ENCODE peak calls at places on chromosomes 12 and 14, in four cellular contexts. F is IMR-90, D is body of pancreas, P is heart left ventricle. J is an unnamed sample.

GRCh38 chr12:65470261-65470660 is 191.8 kb downstream of the MSRB3 start:
- DNase-seq in P (no peak), D (no peak), F (no peak), J (no peak)

GRCh38 chr12:5904969-5905368 is 40.1 kb downstream of the ANO2 start:
- DNase-seq in F (no peak), P (no peak), D (no peak), J (no peak)

GRCh38 chr14:104870368-104871144 is 5.5 kb downstream of the CEP170B start:
- DNase-seq in F (no peak), D (peak; percentile 15), P (no peak), J (no peak)

GRCh38 chr12:19643635-19644034 is 204.3 kb downstream of the AEBP2 start:
- DNase-seq in P (no peak), F (peak; percentile 68), D (no peak), J (no peak)

GRCh38 chr14:94395900-94396574 is 7.6 kb upstream of the SERPINA1 start:
- DNase-seq in P (no peak), D (peak; percentile 71), F (no peak), J (no peak)

GRCh38 chr14:58882577-58883018 is 244.8 kb downstream of the DACT1 start:
- DNase-seq in F (peak; percentile 67), P (peak; percentile 23), D (peak; percentile 11), J (no peak)

GRCh38 chr14:40630471-40630870 is 976.2 kb upstream of the LRFN5 start:
- DNase-seq in F (no peak), P (no peak), D (no peak), J (no peak)

GRCh38 chr12:7959278-7960063 is 23.5 kb upstream of the SLC2A3 start:
- DNase-seq in P (no peak), D (no peak), F (no peak), J (no peak)

GRCh38 chr12:54040148-54040494 is 7.3 kb downstream of the HOXC5 start:
- DNase-seq in F (no peak), P (no peak), D (no peak), J (no peak)

GRCh38 chr14:54712371-54712998 is 145.6 kb downstream of the SAMD4A start:
- DNase-seq in P (peak; percentile 32), F (peak; percentile 59), D (no peak), J (no peak)

GRCh38 chr14:88005978-88006851 is 1.3 kb downstream of the GPR65 start:
- DNase-seq in P (no peak), D (peak; percentile 65), F (no peak), J (peak; percentile 20)

GRCh38 chr12:9404469-9405260 is 196.5 kb upstream of the PZP start:
- DNase-seq in F (no peak), D (no peak), P (no peak), J (no peak)

GRCh38 chr12:116597886-116598285 is 38.7 kb downstream of the MAP1LC3B2 start:
- DNase-seq in D (no peak), F (no peak), P (no peak), J (no peak)

GRCh38 chr14:78612666-78613065 is 442.5 kb downstream of the NRXN3 start:
- DNase-seq in F (no peak), P (no peak), D (no peak), J (no peak)

GRCh38 chr12:41476499-41476898 is 288.4 kb downstream of the PDZRN4 start:
- DNase-seq in D (no peak), P (no peak), F (no peak), J (no peak)

GRCh38 chr14:96071561-96071960 is 32.4 kb downstream of the C14orf132 start:
- DNase-seq in F (no peak), D (no peak), P (no peak), J (no peak)

GRCh38 chr12:124286414-124286813 is 8.5 kb upstream of the RFLNA start:
- DNase-seq in D (no peak), P (no peak), F (no peak), J (no peak)

GRCh38 chr14:64137657-64138290 is 156.4 kb downstream of the ESR2 start:
- DNase-seq in F (peak; percentile 8), D (peak; percentile 53), P (no peak), J (peak; percentile 72)

GRCh38 chr12:69095765-69096477 is 143.4 kb upstream of the CPSF6 start:
- DNase-seq in P (peak; percentile 29), F (no peak), D (no peak), J (no peak)

GRCh38 chr14:43901950-43902349 is 605.1 kb downstream of the FSCB start:
- DNase-seq in F (no peak), P (no peak), D (no peak), J (no peak)

GRCh38 chr14:95611293-95611880 is 74.8 kb upstream of the TCL1B start:
- DNase-seq in P (no peak), D (peak; percentile 3), F (no peak), J (no peak)

GRCh38 chr12:32155911-32156585 is 49.4 kb downstream of the BICD1 start:
- DNase-seq in F (no peak), P (no peak), D (no peak), J (no peak)

GRCh38 chr14:99904506-99904905 is 111.3 kb downstream of the EML1 start:
- DNase-seq in D (peak; percentile 8), P (no peak), F (no peak), J (peak; percentile 43)

GRCh38 chr12:10381912-10382628 is 7.8 kb downstream of the KLRK1 start:
- DNase-seq in D (no peak), F (no peak), P (no peak), J (no peak)

DNA sequence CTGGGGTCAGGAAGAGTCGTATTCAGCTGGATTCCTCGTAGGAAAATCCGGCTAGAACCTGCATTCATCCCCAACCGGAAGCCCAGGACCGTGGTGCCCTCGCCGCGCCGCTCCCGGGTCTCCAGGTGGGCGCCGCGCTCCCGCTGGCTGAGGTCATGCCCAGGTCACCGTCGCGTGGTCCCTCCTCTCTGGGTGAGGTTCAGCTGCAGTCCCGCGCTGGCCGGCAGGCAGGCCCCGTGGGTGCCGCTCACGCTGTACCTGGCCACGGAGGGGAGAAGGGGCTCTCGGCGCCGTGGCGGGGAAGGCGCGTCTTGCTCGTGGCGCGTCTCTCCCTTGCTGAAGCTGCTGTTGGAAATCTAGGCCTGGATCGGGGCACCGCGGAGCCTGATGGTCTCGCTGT is 44.5 kb downstream of the LRTM2 start:
- DNase-seq in F (no peak), D (no peak), P (no peak), J (no peak)
- H3K27me3 ChIP-seq in F (peaks cover 36% of the 10 kb centered on the region), D (peaks cover 8% of the 10 kb centered on the region), P (peaks cover 10% of the 10 kb centered on the region), J (peaks cover 16% of the 10 kb centered on the region)

DNA sequence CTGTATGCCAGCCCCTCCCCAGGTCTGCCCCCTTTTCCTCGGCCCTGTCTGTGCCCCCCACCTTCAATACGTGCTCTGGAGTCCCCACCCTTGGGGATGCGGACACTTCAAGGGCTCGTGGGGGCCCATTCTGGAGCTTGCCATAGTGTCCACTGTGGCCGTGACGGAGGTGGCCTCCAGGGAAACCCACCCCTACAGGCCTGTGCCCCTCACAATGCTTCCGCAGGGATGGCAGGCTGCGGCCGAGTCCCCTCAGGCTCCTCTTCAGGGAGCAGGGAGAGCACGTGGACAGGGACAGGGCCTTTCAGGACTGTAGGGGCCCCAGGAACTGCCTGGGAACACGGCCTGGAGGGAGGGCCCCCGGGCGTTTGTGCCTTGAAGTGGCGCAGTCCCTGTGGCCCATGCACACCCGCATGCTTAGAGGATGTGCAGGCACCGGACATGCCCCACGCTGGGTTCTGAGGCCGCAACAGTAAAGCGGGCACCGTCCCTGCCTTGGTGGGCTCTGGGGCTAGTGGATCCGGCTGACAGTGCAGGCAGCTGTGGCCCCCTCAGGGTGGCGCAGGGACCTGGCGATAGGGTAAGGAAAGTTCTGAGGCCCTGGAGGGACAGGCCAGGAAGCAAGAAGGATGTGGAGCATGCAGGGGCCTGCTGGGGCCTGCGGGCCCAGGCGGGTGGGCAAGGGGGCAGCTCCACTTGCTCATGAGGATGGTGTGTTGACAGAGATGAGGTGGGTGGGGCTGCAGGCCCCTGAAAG is 209.0 kb upstream of the RTL1 start:
- DNase-seq in D (no peak), P (no peak), F (no peak), J (peak; percentile 9)
- TF ChIP-seq CTCF in D (no peak), P (no peak), F (no peak), J (no peak)

DNA sequence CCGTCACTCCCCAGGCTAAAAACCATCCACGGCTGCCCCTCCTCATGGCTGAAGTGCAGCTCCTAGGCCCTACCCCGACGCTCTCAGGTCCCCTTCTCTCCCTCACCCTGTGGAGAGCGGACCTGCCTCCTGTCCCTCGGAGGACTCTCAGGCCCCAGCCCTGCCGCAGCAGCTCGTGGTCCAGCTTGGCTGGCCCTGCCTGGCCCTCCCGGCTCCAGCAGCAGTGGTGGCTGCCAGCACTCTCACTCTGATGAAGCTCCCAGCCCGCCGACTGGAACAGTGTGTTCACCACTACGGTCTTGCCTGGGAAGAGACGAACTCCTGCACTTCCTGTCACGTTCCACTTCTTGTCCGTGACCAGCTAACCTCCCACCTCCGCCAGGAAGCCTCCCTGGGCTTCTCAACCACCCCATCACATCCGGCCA is 11.1 kb downstream of the BAG5 start:
- DNase-seq in P (peak; percentile 81), D (no peak), F (no peak), J (peak; percentile 57)
- TF ChIP-seq POLR2A in P (no peak), D (no peak), F (no peak), J (no peak)

DNA sequence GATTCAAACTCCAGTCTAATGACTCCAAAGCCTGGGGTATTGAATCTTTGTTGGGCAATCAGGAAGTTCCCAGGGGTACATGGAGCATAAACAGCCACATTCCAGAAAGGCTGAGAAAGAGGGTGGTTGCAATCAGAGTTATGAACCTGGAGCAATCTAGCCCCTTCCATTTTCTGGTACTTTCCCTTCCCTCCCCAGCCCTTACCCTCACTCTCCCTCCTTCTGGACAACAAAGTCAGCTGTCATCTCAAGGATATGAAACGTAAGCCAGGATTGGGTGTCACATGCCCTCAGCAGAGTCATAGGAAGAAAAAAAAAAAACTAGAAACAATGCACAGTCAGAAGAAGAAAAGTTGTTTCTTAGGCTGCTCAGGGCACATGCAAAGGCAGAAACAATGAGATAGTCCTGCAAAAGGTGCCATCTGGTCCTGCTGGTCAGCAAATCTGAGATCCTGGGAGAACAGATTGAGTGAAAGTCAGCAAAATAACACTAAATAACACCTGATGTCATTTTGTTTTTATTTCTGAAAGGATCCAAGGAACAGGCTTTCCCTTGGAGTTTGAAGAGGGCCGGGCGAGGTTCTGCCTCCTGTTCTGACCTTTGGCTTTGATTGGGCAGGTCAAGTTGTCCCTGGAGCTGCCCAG is 27.1 kb downstream of the TMEM229B start:
- DNase-seq in P (no peak), D (peak; percentile 50), F (peak; percentile 27), J (peak; percentile 62)
- H3K27me3 ChIP-seq in P (no peaks in the 10 kb centered on the region), D (no peaks in the 10 kb centered on the region), F (peaks cover 43% of the 10 kb centered on the region), J (no peaks in the 10 kb centered on the region)

DNA sequence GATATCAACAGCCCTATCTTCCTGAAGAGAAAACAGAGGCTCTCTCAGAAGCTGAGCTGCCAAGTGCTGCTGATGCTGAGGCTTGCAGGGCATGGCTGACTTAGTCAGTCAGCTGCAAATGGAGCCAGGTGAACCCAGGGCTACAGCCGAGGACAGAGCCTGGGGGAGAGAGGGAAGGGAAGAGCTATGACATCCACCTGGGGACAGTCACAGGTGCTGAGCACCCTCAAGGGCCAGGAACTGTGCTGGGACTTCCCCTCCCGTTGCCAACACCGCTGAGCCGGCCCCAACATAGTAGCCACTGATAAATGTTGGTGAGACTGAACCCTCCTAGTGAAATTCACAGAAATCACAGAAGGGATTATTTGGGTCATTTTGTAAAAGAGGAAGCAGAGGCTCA is 6.7 kb upstream of the CHGA start:
- DNase-seq in P (no peak), F (no peak), D (no peak), J (no peak)
- TF ChIP-seq CTCF in P (no peak), F (no peak), D (no peak), J (no peak)